ENCODE peak calls at places on chromosomes 12 and 14, in five cellular contexts. One of them, this sample, is unnamed.

GRCh38 chr14:89702151-89702936 is 252.2 kb downstream of the EFCAB11 start:
- DNase-seq in H1: no peak
- DNase-seq in IMR-90: peak
- DNase-seq in neuronal stem cell: peak
- DNase-seq in H9: no peak
- DNase-seq in this sample: peak

GRCh38 chr12:26143291-26143690 is 18.5 kb upstream of the BHLHE41 start:
- DNase-seq in IMR-90: no peak
- DNase-seq in H1: no peak
- DNase-seq in H9: no peak
- DNase-seq in neuronal stem cell: no peak
- DNase-seq in this sample: no peak

GRCh38 chr14:90858511-90858910 is 42.3 kb upstream of the TTC7B start:
- DNase-seq in H9: no peak
- DNase-seq in IMR-90: no peak
- DNase-seq in neuronal stem cell: no peak
- DNase-seq in H1: peak
- DNase-seq in this sample: no peak

GRCh38 chr12:14258468-14258947 is 107.0 kb upstream of the ATF7IP start:
- DNase-seq in H1: no peak
- DNase-seq in H9: no peak
- DNase-seq in neuronal stem cell: no peak
- DNase-seq in IMR-90: peak
- DNase-seq in this sample: no peak

GRCh38 chr12:55820679-55821078 is 2.8 kb downstream of the ORMDL2 start:
- DNase-seq in H9: no peak
- DNase-seq in IMR-90: no peak
- DNase-seq in neuronal stem cell: no peak
- DNase-seq in H1: no peak
- DNase-seq in this sample: peak

GRCh38 chr12:627863-628805 is 35.1 kb downstream of the NINJ2 start:
- DNase-seq in H1: no peak
- DNase-seq in IMR-90: no peak
- DNase-seq in H9: no peak
- DNase-seq in neuronal stem cell: no peak
- DNase-seq in this sample: no peak

GRCh38 chr14:102893452-102893851 is 29.0 kb upstream of the AMN start:
- DNase-seq in H1: no peak
- DNase-seq in H9: no peak
- DNase-seq in neuronal stem cell: no peak
- DNase-seq in IMR-90: peak
- DNase-seq in this sample: peak

GRCh38 chr12:85440273-85440672 is 160.3 kb downstream of the ALX1 start:
- DNase-seq in H9: no peak
- DNase-seq in H1: no peak
- DNase-seq in neuronal stem cell: no peak
- DNase-seq in IMR-90: no peak
- DNase-seq in this sample: no peak

GRCh38 chr14:22466520-22466919 is 122.5 kb downstream of the DAD1 start:
- DNase-seq in neuronal stem cell: no peak
- DNase-seq in H1: no peak
- DNase-seq in IMR-90: peak
- DNase-seq in H9: no peak
- DNase-seq in this sample: no peak

GRCh38 chr14:61108742-61109141 is 127.7 kb downstream of the SLC38A6 start:
- DNase-seq in H1: peak
- DNase-seq in H9: no peak
- DNase-seq in IMR-90: no peak
- DNase-seq in neuronal stem cell: no peak
- DNase-seq in this sample: no peak

GRCh38 chr12:113933201-113933786 is 32.8 kb downstream of the RBM19 start:
- DNase-seq in H1: no peak
- DNase-seq in IMR-90: peak
- DNase-seq in neuronal stem cell: peak
- DNase-seq in H9: no peak
- DNase-seq in this sample: peak

GRCh38 chr14:104072586-104072985 is 12.9 kb upstream of the ASPG start:
- DNase-seq in H9: no peak
- DNase-seq in IMR-90: no peak
- DNase-seq in H1: no peak
- DNase-seq in neuronal stem cell: no peak
- DNase-seq in this sample: no peak

GRCh38 chr14:50100824-50101223 is 15.5 kb downstream of the VCPKMT start:
- DNase-seq in H9: no peak
- DNase-seq in neuronal stem cell: no peak
- DNase-seq in IMR-90: no peak
- DNase-seq in H1: no peak
- DNase-seq in this sample: no peak

GRCh38 chr14:70009961-70010360 is 130.7 kb downstream of the SMOC1 start:
- DNase-seq in neuronal stem cell: no peak
- DNase-seq in IMR-90: no peak
- DNase-seq in H9: no peak
- DNase-seq in H1: no peak
- DNase-seq in this sample: no peak

GRCh38 chr14:99246536-99247083 is 25.4 kb downstream of the BCL11B start:
- DNase-seq in neuronal stem cell: no peak
- DNase-seq in H9: peak
- DNase-seq in H1: peak
- DNase-seq in IMR-90: no peak
- DNase-seq in this sample: no peak

GRCh38 chr14:32129124-32129523 is 52.0 kb downstream of the ARHGAP5 start:
- DNase-seq in IMR-90: peak
- DNase-seq in neuronal stem cell: no peak
- DNase-seq in H1: no peak
- DNase-seq in H9: no peak
- DNase-seq in this sample: no peak

GRCh38 chr12:26122681-26123481 is 2.0 kb downstream of the BHLHE41 start:
- DNase-seq in neuronal stem cell: peak
- DNase-seq in H9: peak
- DNase-seq in H1: peak
- DNase-seq in IMR-90: peak
- DNase-seq in this sample: peak

GRCh38 chr12:49039421-49040363 is 20.9 kb downstream of the KMT2D start:
- DNase-seq in IMR-90: no peak
- DNase-seq in neuronal stem cell: no peak
- DNase-seq in H1: no peak
- DNase-seq in H9: no peak
- DNase-seq in this sample: no peak

GRCh38 chr14:30354439-30354838 is 204.5 kb upstream of the G2E3 start:
- DNase-seq in H1: no peak
- DNase-seq in neuronal stem cell: no peak
- DNase-seq in IMR-90: no peak
- DNase-seq in H9: no peak
- DNase-seq in this sample: no peak

DNA sequence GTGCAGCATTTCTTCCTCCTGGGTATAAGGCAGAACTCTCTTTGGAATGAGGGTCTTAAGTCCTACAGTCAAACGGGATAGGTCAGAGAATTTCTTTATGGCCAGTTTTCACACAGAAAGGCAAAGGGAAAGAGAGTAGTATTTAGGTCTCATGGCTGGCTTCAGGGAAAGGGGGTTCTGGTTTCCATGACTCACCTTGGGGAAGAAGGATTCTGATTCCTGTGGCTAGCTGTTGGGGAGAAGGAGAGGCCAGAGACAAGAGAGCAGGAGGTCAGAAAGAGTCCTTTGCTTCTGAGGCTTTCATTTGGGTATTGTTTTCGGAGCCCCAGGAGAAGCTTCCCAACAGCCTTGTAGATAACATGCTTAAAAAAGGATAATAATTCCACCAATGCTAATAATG is 332.5 kb downstream of the NPAS3 start:
- DNase-seq in H9: no peak
- DNase-seq in H1: no peak
- DNase-seq in neuronal stem cell: no peak
- DNase-seq in IMR-90: no peak
- DNase-seq in this sample: peak
- H2BK15ac ChIP-seq in H9: no peak
- H2BK15ac ChIP-seq in H1: no peak
- H2BK15ac ChIP-seq in neuronal stem cell: no peak
- H2BK15ac ChIP-seq in IMR-90: no peak
- H2BK15ac ChIP-seq in this sample: no peak

GRCh38 chr14:20803221-20803620 is 577 bp upstream of the RNASE1 start:
- DNase-seq in neuronal stem cell: no peak
- DNase-seq in H9: peak
- DNase-seq in IMR-90: no peak
- DNase-seq in H1: no peak
- DNase-seq in this sample: no peak
- H2AFZ ChIP-seq in neuronal stem cell: peak
- H2AFZ ChIP-seq in H9: no peak
- H2AFZ ChIP-seq in IMR-90: no peak
- H2AFZ ChIP-seq in H1: no peak
- H2AFZ ChIP-seq in this sample: no peak

DNA sequence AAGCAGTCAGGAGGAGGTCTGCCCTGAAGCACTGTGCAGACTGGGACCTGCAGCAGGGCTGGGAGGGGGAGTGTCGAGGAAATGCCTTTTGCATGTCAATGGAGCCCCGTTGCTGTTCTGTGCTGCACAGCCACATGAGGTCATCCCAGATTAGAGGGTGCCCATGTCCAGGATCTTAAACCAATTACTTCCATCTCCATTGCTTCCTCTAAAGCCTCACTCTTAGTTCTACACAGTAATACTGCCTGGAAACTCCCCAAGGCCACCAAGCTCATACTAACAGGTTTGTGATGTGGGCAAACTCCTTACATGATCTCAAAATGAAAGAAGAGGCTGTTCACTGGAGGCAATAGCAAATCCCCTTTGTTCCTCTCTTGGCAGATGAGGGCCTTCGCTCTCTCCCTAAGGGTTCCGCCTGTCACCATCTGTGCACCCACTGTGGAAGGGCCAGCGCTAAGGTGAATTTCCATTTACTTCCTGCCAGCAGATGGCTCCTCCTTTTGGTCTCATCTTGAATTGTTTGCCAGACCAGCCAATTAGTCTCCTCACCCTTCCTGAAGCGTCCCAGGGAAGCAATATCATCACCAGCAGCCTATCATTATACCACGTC is 35.4 kb upstream of the LTA4H start:
- DNase-seq in IMR-90: no peak
- DNase-seq in H1: peak
- DNase-seq in neuronal stem cell: no peak
- DNase-seq in H9: peak
- DNase-seq in this sample: peak
- H3K4me2 ChIP-seq in IMR-90: no peak
- H3K4me2 ChIP-seq in H1: peak
- H3K4me2 ChIP-seq in neuronal stem cell: no peak
- H3K4me2 ChIP-seq in H9: peak
- H3K4me2 ChIP-seq in this sample: no peak

DNA sequence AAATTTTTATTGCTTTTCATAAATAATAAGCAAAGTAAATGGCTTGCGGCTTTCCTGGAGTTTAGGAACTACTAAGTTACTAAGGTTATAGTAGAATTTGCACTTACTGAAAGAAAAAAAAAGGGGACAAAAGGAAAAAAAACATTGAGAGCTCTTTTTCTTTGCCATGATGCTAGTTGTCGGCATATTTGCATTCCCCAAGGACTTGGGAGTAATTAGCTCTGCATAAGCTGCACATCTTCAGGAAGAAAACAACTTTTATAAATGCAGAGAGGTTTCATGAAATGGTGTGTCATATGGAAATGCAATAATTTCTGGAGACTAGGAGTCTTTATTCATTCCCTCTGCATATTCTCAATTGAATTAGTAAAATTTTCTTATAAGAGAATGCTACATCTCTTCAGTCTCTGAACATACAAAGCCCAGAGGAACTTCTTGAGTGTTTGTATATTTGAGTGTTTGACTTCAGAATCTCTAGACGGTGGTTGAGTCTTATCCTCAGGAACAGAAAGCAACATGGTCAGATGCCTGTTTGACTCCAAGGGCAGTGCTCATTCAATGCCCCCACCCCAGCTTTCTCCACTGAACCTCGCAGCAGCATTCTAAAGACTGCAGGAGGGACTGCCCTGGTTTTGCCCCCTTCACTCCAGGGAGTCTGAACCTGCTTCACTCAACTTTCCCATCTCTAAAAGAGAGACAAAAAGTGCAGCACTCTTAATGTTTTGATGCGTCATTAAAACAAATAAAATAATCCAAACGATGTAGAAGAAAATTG is 158.9 kb upstream of the EEA1 start:
- DNase-seq in neuronal stem cell: no peak
- DNase-seq in H1: no peak
- DNase-seq in IMR-90: no peak
- DNase-seq in H9: no peak
- DNase-seq in this sample: peak
- H2BK15ac ChIP-seq in neuronal stem cell: no peak
- H2BK15ac ChIP-seq in H1: no peak
- H2BK15ac ChIP-seq in IMR-90: peak
- H2BK15ac ChIP-seq in H9: no peak
- H2BK15ac ChIP-seq in this sample: peak

GRCh38 chr12:53451661-53452158 is at the start of gene PCBP2:
- DNase-seq in H9: peak
- DNase-seq in H1: peak
- DNase-seq in IMR-90: peak
- DNase-seq in neuronal stem cell: peak
- DNase-seq in this sample: peak
- H2AFZ ChIP-seq in H9: no peak
- H2AFZ ChIP-seq in H1: no peak
- H2AFZ ChIP-seq in IMR-90: peak
- H2AFZ ChIP-seq in neuronal stem cell: peak
- H2AFZ ChIP-seq in this sample: no peak

GRCh38 chr12:110007874-110008273 is 8.6 kb downstream of the ANKRD13A start:
- DNase-seq in neuronal stem cell: no peak
- DNase-seq in H1: no peak
- DNase-seq in H9: no peak
- DNase-seq in IMR-90: no peak
- DNase-seq in this sample: peak
- H3K4me2 ChIP-seq in neuronal stem cell: no peak
- H3K4me2 ChIP-seq in H1: no peak
- H3K4me2 ChIP-seq in H9: no peak
- H3K4me2 ChIP-seq in IMR-90: no peak
- H3K4me2 ChIP-seq in this sample: no peak

GRCh38 chr14:81312289-81312876 is 87.7 kb downstream of the STON2 start:
- DNase-seq in H1: no peak
- DNase-seq in H9: no peak
- DNase-seq in IMR-90: no peak
- DNase-seq in neuronal stem cell: no peak
- DNase-seq in this sample: no peak

GRCh38 chr14:81313775-81314429 is 86.2 kb downstream of the STON2 start:
- DNase-seq in H9: no peak
- DNase-seq in neuronal stem cell: no peak
- DNase-seq in IMR-90: no peak
- DNase-seq in H1: no peak
- DNase-seq in this sample: no peak

GRCh38 chr14:81313200-81313599 is 86.9 kb downstream of the STON2 start:
- DNase-seq in H9: no peak
- DNase-seq in IMR-90: no peak
- DNase-seq in neuronal stem cell: no peak
- DNase-seq in H1: no peak
- DNase-seq in this sample: no peak

GRCh38 chr14:81314443-81315175 is 85.5 kb downstream of the STON2 start:
- DNase-seq in IMR-90: no peak
- DNase-seq in H1: no peak
- DNase-seq in neuronal stem cell: no peak
- DNase-seq in H9: no peak
- DNase-seq in this sample: no peak

GRCh38 chr14:81315344-81315743 is 84.8 kb downstream of the STON2 start:
- DNase-seq in neuronal stem cell: peak
- DNase-seq in H1: no peak
- DNase-seq in IMR-90: no peak
- DNase-seq in H9: peak
- DNase-seq in this sample: no peak
- H2BK15ac ChIP-seq in neuronal stem cell: no peak
- H2BK15ac ChIP-seq in H1: no peak
- H2BK15ac ChIP-seq in IMR-90: no peak
- H2BK15ac ChIP-seq in H9: no peak
- H2BK15ac ChIP-seq in this sample: no peak

This sample was measured in mesenchymal stem cell.